ENCODE peak calls at places on chromosomes 13 and 19, in ten cellular contexts. R is GM23248; K is spleen; Q is CD4-positive, CD25-positive, alpha-beta regulatory T cell; A is prostate gland; S is fibroblast of lung; J is lower lobe of right lung; W is astrocyte; Z is cardiac muscle cell; U is body of pancreas. P is an unnamed sample.

GRCh38 chr13:54750521-54750920 is 1721.9 kb downstream of the OLFM4 start:
- DNase-seq in S (no peak), J (no peak), Q (no peak), W (no peak), U (no peak), R (no peak), A (no peak), K (no peak), Z (no peak), P (no peak)

GRCh38 chr19:29631450-29631849 is 25.4 kb downstream of the POP4 start:
- DNase-seq in K (peak; percentile 37), Q (no peak), W (no peak), R (no peak), S (no peak), Z (no peak), U (no peak), J (peak; percentile 10), A (no peak), P (no peak)

GRCh38 chr13:23321534-23322241 is 111.8 kb downstream of the SACS start:
- DNase-seq in S (peak; percentile 98), K (no peak), R (peak; percentile 97), W (peak; percentile 97), Q (no peak), A (no peak), J (no peak), U (peak; percentile 28), Z (peak; percentile 93), P (no peak)

GRCh38 chr19:47107953-47108746 is 5.4 kb downstream of the ZC3H4 start:
- DNase-seq in S (peak; percentile 68), U (no peak), K (peak; percentile 42), Q (no peak), R (peak; percentile 55), Z (peak; percentile 31), J (no peak), A (no peak), W (peak; percentile 60), P (peak; percentile 51)

GRCh38 chr19:8571006-8571411 is 6.2 kb downstream of the MYO1F start:
- DNase-seq in K (peak; percentile 90), R (peak; percentile 92), J (peak; percentile 71), Z (peak; percentile 66), S (peak; percentile 54), U (peak; percentile 63), W (peak; percentile 31), Q (peak; percentile 11), A (no peak), P (peak; percentile 63)

GRCh38 chr13:77596777-77597176 is 61.3 kb downstream of the SCEL start:
- DNase-seq in R (no peak), A (no peak), Z (no peak), W (no peak), Q (no peak), K (no peak), S (no peak), U (no peak), J (no peak), P (no peak)

GRCh38 chr19:48780684-48781391 is 25.5 kb downstream of the FGF21 start:
- DNase-seq in W (peak; percentile 22), Q (no peak), U (peak; percentile 88), Z (peak; percentile 65), S (peak; percentile 42), J (no peak), A (no peak), K (no peak), R (peak; percentile 34), P (peak; percentile 45)

GRCh38 chr19:53078668-53079067 is 24.6 kb downstream of the ZNF160 start:
- DNase-seq in Q (no peak), Z (no peak), S (no peak), R (no peak), K (no peak), J (no peak), U (no peak), A (no peak), W (no peak), P (no peak)

GRCh38 chr13:21318891-21319532 is 140.1 kb downstream of the ZDHHC20 start:
- DNase-seq in U (no peak), Q (no peak), R (peak; percentile 33), K (no peak), Z (peak; percentile 37), S (peak; percentile 17), J (no peak), W (no peak), A (no peak), P (no peak)

GRCh38 chr13:99203601-99204579 is 3.2 kb downstream of the UBAC2 start:
- DNase-seq in A (no peak), Z (no peak), R (no peak), K (no peak), S (no peak), W (no peak), U (no peak), J (no peak), Q (no peak), P (no peak)

GRCh38 chr13:29902632-29903305 is 52.4 kb upstream of the UBL3 start:
- DNase-seq in Q (no peak), A (no peak), Z (peak; percentile 19), K (no peak), R (no peak), S (no peak), J (no peak), U (no peak), W (no peak), P (no peak)

GRCh38 chr13:87147076-87147475 is 524.1 kb upstream of the SLITRK5 start:
- DNase-seq in Z (peak; percentile 11), Q (no peak), R (peak; percentile 71), K (no peak), J (no peak), S (peak; percentile 67), A (no peak), W (peak; percentile 61), U (no peak), P (no peak)

GRCh38 chr13:59088716-59089115 is 1075.0 kb downstream of the DIAPH3 start:
- DNase-seq in A (no peak), W (peak; percentile 88), Q (no peak), K (no peak), J (no peak), R (no peak), Z (peak; percentile 25), U (no peak), S (peak; percentile 91), P (no peak)

GRCh38 chr13:99926014-99926731 is 45.4 kb downstream of the ZIC5 start:
- DNase-seq in W (peak; percentile 12), U (peak; percentile 30), A (peak; percentile 20), S (peak; percentile 34), J (no peak), K (no peak), Q (no peak), Z (no peak), R (peak; percentile 59), P (peak; percentile 48)

GRCh38 chr19:37594982-37595382 is 306 bp downstream of the ZNF540 start:
- DNase-seq in K (peak; percentile 87), W (peak; percentile 74), Z (peak; percentile 67), A (peak; percentile 50), S (peak; percentile 74), Q (peak; percentile 54), R (peak; percentile 80), U (peak; percentile 71), J (peak; percentile 83), P (no peak)

GRCh38 chr19:19552811-19553210 is 14.7 kb downstream of the CILP2 start:
- DNase-seq in J (no peak), W (no peak), S (peak; percentile 29), A (no peak), U (no peak), Z (peak; percentile 50), R (peak; percentile 55), K (no peak), Q (no peak), P (no peak)

GRCh38 chr19:6475321-6476108 is 6.1 kb downstream of the DENND1C start:
- DNase-seq in A (no peak), Z (no peak), U (no peak), K (no peak), W (no peak), J (no peak), S (no peak), R (no peak), Q (no peak), P (no peak)

GRCh38 chr19:32858559-32858958 is 11.0 kb downstream of the SLC7A9 start:
- DNase-seq in Q (no peak), Z (no peak), R (no peak), K (no peak), J (no peak), W (no peak), U (no peak), S (no peak), A (no peak), P (no peak)

GRCh38 chr13:28489536-28489935 is 5.4 kb downstream of the FLT1 start:
- DNase-seq in S (no peak), J (no peak), A (no peak), W (no peak), Z (peak; percentile 59), Q (no peak), U (no peak), R (no peak), K (no peak), P (no peak)
- H3K27me3 ChIP-seq in S (peaks cover 41% of the 10 kb centered on the region), J (peaks cover 54% of the 10 kb centered on the region), A (peaks cover 10% of the 10 kb centered on the region), W (peaks cover 45% of the 10 kb centered on the region), Z (no peaks in the 10 kb centered on the region), Q (peaks cover 13% of the 10 kb centered on the region), U (peaks cover 9% of the 10 kb centered on the region), R (no peaks in the 10 kb centered on the region), K (peaks cover 22% of the 10 kb centered on the region), P (peaks cover 67% of the 10 kb centered on the region)

GRCh38 chr19:13020002-13020414 is 24.7 kb downstream of the NFIX start:
- DNase-seq in R (peak; percentile 73), A (no peak), Z (no peak), K (no peak), U (no peak), J (no peak), Q (no peak), W (peak; percentile 70), S (peak; percentile 75), P (no peak)
- H3K27me3 ChIP-seq in R (no peaks in the 10 kb centered on the region), A (no peaks in the 10 kb centered on the region), Z (peaks cover 100% of the 10 kb centered on the region), K (peaks cover 9% of the 10 kb centered on the region), U (no peaks in the 10 kb centered on the region), J (no peaks in the 10 kb centered on the region), Q (peaks cover 8% of the 10 kb centered on the region), W (no peaks in the 10 kb centered on the region), S (no peaks in the 10 kb centered on the region), P (peaks cover 8% of the 10 kb centered on the region)

GRCh38 chr13:112079696-112080095 is 12.7 kb downstream of the SOX1 start:
- DNase-seq in R (no peak), S (peak; percentile 5), J (no peak), W (no peak), A (no peak), U (no peak), K (no peak), Q (no peak), Z (peak; percentile 21), P (no peak)
- H3K27me3 ChIP-seq in R (peaks cover 22% of the 10 kb centered on the region), S (peaks cover under 1% of the 10 kb centered on the region), J (peaks cover 66% of the 10 kb centered on the region), W (peaks cover 12% of the 10 kb centered on the region), A (peaks cover 18% of the 10 kb centered on the region), U (peaks cover 8% of the 10 kb centered on the region), K (peaks cover 26% of the 10 kb centered on the region), Q (peaks cover 27% of the 10 kb centered on the region), Z (peaks cover 81% of the 10 kb centered on the region), P (peaks cover 40% of the 10 kb centered on the region)

DNA sequence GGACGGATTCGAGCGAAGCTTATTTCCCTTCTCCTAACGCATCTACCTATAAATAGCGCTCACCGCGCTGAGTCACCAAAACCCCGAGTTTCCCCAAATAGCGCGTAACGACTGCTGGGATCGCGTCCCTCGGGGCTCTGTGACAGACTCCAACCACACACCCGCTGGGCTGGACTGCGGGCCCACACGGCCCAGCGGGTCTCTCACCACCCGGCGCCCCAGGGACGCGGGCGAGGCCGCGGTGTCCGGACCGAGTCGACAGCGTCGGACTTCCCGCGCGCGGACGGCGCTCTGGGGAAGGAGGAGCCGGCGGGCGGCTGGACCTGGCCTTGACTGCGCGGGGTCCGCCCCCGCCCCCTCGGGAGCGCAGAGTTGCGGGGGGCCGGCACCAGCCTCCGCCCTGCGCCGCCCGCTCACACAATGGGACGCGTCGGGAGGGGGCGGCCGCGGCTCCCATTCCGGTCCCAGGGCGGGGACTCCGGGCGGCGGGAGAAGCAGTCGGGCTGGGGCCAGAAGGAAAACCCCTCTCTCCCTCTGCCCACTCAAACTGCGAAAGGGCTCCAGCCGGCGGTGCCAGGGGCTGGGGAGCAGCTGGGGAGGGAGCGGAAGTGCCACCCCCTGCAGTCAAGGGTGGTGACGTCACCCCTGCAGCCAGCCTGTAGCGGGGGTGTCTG is 108.8 kb downstream of the KCNRG start:
- DNase-seq in Q (peak; percentile 74), U (peak; percentile 98), Z (peak; percentile 76), J (peak; percentile 86), A (peak; percentile 63), S (peak; percentile 89), K (no peak), R (peak; percentile 97), W (peak; percentile 87), P (peak; percentile 82)
- H3K27me3 ChIP-seq in Q (peaks cover 2% of the 10 kb centered on the region), U (peaks cover 18% of the 10 kb centered on the region), Z (peaks cover 63% of the 10 kb centered on the region), J (peaks cover 12% of the 10 kb centered on the region), A (no peaks in the 10 kb centered on the region), S (no peaks in the 10 kb centered on the region), K (peaks cover 6% of the 10 kb centered on the region), R (no peaks in the 10 kb centered on the region), W (peaks cover 14% of the 10 kb centered on the region), P (no peaks in the 10 kb centered on the region)

P was measured in PC-9.